ENCODE peak calls at places on chromosomes 2 and 18, in seven cellular contexts. V is H9, S is mesenchymal stem cell, N is IMR-90, U is H1, G is neuronal stem cell, F is trophoblast cell. M is an unnamed sample.

GRCh38 chr2:222040333-222040732 is 258.5 kb downstream of the PAX3 start:
- DNase-seq in V (no peak), S (no peak), N (no peak), U (no peak), G (no peak), F (no peak), M (no peak)

GRCh38 chr18:77517901-77518300 is 268.3 kb downstream of the GALR1 start:
- DNase-seq in V (no peak), S (no peak), N (no peak), U (no peak), G (no peak), F (no peak), M (no peak)

GRCh38 chr2:197661626-197662025 is 13.8 kb downstream of the RFTN2 start:
- DNase-seq in V (no peak), S (no peak), N (no peak), U (no peak), G (no peak), F (no peak), M (peak; percentile 75)

GRCh38 chr18:51196116-51196810 is 1.2 kb downstream of the MEX3C start:
- DNase-seq in V (no peak), S (peak; percentile 34), N (peak; percentile 15), U (no peak), G (peak; percentile 5), F (peak; percentile 11), M (no peak)

GRCh38 chr18:42545825-42546224 is 569.7 kb downstream of the RIT2 start:
- DNase-seq in V (no peak), S (peak; percentile 61), N (peak; percentile 8), U (no peak), G (no peak), F (peak; percentile 37), M (no peak)

GRCh38 chr2:73933194-73933593 is 6.5 kb downstream of the DGUOK start:
- DNase-seq in V (no peak), S (no peak), N (peak; percentile 27), U (no peak), G (no peak), F (no peak), M (no peak)

GRCh38 chr2:218202266-218202665 is 14.7 kb upstream of the ARPC2 start:
- DNase-seq in V (no peak), S (no peak), N (no peak), U (no peak), G (no peak), F (no peak), M (no peak)

GRCh38 chr2:219448099-219448775 is 13.6 kb downstream of the SPEG start:
- DNase-seq in V (peak; percentile 63), S (no peak), N (no peak), U (peak; percentile 75), G (peak; percentile 43), F (peak; percentile 7), M (peak; percentile 67)

GRCh38 chr2:168687314-168687713 is 115.1 kb upstream of the NOSTRIN start:
- DNase-seq in V (no peak), S (peak; percentile 32), N (peak; percentile 2), U (no peak), G (no peak), F (peak; percentile 29), M (peak; percentile 51)

GRCh38 chr2:38528008-38528442 is 74.7 kb downstream of the HNRNPLL start:
- DNase-seq in V (peak; percentile 67), S (peak; percentile 62), N (peak; percentile 69), U (peak; percentile 79), G (no peak), F (peak; percentile 67), M (peak; percentile 69)

GRCh38 chr2:174846218-174846617 is 81.9 kb upstream of the CHRNA1 start:
- DNase-seq in V (no peak), S (peak; percentile 5), N (no peak), U (no peak), G (no peak), F (no peak), M (no peak)

GRCh38 chr18:11310476-11311086 is 161.2 kb upstream of the PIEZO2 start:
- DNase-seq in V (peak; percentile 71), S (peak; percentile 38), N (peak; percentile 49), U (peak; percentile 83), G (peak; percentile 38), F (peak; percentile 66), M (peak; percentile 56)

GRCh38 chr2:237486334-237486818 is 675 bp upstream of the MLPH start:
- DNase-seq in V (no peak), S (peak; percentile 56), N (no peak), U (peak; percentile 65), G (no peak), F (no peak), M (peak; percentile 50)

GRCh38 chr2:179571721-179572120 is 289.7 kb downstream of the ZNF385B start:
- DNase-seq in V (no peak), S (no peak), N (no peak), U (no peak), G (no peak), F (no peak), M (no peak)

GRCh38 chr2:40363631-40364030 is 88.3 kb downstream of the SLC8A1 start:
- DNase-seq in V (no peak), S (peak; percentile 48), N (peak; percentile 40), U (no peak), G (no peak), F (no peak), M (no peak)

GRCh38 chr2:159163935-159164334 is 122.6 kb downstream of the WDSUB1 start:
- DNase-seq in V (no peak), S (no peak), N (no peak), U (no peak), G (no peak), F (no peak), M (no peak)

GRCh38 chr2:173048901-173049661 is 26.6 kb upstream of the MAP3K20 start:
- DNase-seq in V (no peak), S (peak; percentile 97), N (peak; percentile 98), U (no peak), G (no peak), F (peak; percentile 84), M (no peak)

GRCh38 chr18:21444465-21445023 is 156.0 kb downstream of the ESCO1 start:
- DNase-seq in V (peak; percentile 48), S (peak; percentile 66), N (peak; percentile 59), U (no peak), G (peak; percentile 32), F (peak; percentile 66), M (peak; percentile 71)

GRCh38 chr2:52074139-52074719 is 1042.3 kb upstream of the NRXN1 start:
- DNase-seq in V (no peak), S (no peak), N (no peak), U (no peak), G (no peak), F (no peak), M (no peak)

GRCh38 chr2:201228271-201228911 is 31.9 kb upstream of the CASP8 start:
- DNase-seq in V (no peak), S (peak; percentile 60), N (no peak), U (no peak), G (no peak), F (peak; percentile 26), M (peak; percentile 47)

GRCh38 chr2:127762846-127763245 is 48.1 kb downstream of the WDR33 start:
- DNase-seq in V (no peak), S (peak; percentile 64), N (peak; percentile 90), U (no peak), G (no peak), F (no peak), M (no peak)

GRCh38 chr2:217822296-217823252 is 180.2 kb downstream of the TNS1 start:
- DNase-seq in V (peak; percentile 40), S (no peak), N (peak; percentile 28), U (no peak), G (no peak), F (no peak), M (no peak)

GRCh38 chr2:132489150-132489549 is 72.5 kb downstream of the GPR39 start:
- DNase-seq in V (peak; percentile 82), S (peak; percentile 22), N (peak; percentile 5), U (peak; percentile 86), G (peak; percentile 61), F (no peak), M (peak; percentile 76)

GRCh38 chr2:86292571-86293515 is 44.6 kb downstream of the REEP1 start:
- DNase-seq in V (no peak), S (no peak), N (no peak), U (no peak), G (no peak), F (no peak), M (no peak)
- H3K18ac ChIP-seq in V (no peak overlapping the region), S (no peak overlapping the region), N (no peak overlapping the region), U (no peak overlapping the region), G (no peak overlapping the region), F (no peak overlapping the region), M (no peak overlapping the region)

DNA sequence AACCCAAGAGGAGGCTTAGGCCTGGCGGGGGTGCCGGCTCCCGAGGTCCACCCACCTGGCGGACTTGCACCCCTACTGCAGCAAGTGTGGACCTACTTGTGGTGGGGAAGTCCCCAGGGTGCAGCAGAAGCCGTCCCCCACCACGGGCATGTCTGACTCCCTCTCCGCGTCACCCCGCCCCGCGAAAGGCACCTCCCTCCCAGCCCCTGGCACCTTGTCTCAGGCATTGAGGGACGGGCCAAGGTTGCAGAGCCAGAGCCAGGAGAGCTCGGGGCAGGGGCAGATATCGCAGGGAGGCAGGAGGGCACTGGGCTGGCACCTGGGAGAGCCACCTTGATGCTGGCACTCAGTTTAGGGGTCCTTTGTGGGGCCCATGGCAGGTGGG is 19.0 kb downstream of the CROCC2 start:
- DNase-seq in V (peak; percentile 28), S (no peak), N (no peak), U (peak; percentile 57), G (no peak), F (no peak), M (no peak)
- H3K79me1 ChIP-seq in V (no peaks in the 10 kb centered on the region), S (no peaks in the 10 kb centered on the region), N (no peaks in the 10 kb centered on the region), U (no peaks in the 10 kb centered on the region), G (peaks cover 2% of the 10 kb centered on the region), F (no peaks in the 10 kb centered on the region), M (no peaks in the 10 kb centered on the region)

DNA sequence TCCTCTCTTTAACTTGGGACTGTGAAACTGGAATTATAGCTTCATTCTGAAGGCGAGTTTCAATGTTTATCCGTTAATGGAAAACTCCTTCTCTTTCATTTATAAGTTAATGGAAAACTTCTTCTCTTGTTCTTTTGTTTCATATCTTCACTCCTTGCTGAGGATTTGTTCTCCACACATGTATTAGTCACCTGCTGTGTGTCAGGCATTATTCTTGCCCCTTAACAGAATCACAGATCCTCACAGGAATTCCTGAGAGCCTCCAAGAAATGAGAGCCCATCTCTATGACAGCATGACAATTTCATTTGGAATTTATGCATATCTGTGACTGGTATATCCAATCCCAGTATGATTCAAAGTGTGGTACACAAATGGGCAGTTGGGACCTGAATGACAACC is 545.8 kb downstream of the BCL11A start:
- DNase-seq in V (no peak), S (no peak), N (no peak), U (no peak), G (no peak), F (no peak), M (peak; percentile 25)
- H2BK120ac ChIP-seq in V (no peak overlapping the region), S (no peak overlapping the region), N (no peak overlapping the region), U (no peak overlapping the region), G (no peak overlapping the region), F (no peak overlapping the region), M (no peak overlapping the region)

GRCh38 chr2:102792538-102793208 is 30.8 kb downstream of the TMEM182 start:
- DNase-seq in V (no peak), S (no peak), N (no peak), U (no peak), G (no peak), F (no peak), M (no peak)
- H3K18ac ChIP-seq in V (no peak overlapping the region), S (no peak overlapping the region), N (no peak overlapping the region), U (no peak overlapping the region), G (no peak overlapping the region), F (no peak overlapping the region), M (no peak overlapping the region)

DNA sequence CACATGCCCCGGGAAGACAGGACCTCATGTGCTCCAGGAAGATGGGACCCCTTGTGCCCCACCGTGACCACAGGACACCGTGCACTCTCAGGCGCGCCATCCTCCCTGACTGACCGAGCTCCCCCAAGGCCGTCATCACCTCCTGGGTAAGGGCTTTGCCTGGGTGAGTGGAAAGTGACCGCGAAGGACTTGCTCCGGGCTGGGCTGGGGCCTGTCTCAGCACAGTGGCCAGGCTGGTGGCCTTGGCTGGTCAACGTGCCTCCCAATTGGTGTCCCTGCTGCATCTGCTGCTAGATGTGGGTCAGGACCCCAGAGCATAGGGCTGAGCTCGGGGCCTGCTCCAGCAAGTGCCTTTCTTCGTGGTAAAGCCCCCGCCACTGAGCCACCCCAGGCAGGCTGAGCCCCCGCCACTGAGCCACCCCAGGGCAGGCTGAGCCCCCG is 69.7 kb upstream of the CTDP1 start:
- DNase-seq in V (no peak), S (no peak), N (no peak), U (peak; percentile 40), G (no peak), F (no peak), M (no peak)
- H3K79me1 ChIP-seq in V (no peaks in the 10 kb centered on the region), S (no peaks in the 10 kb centered on the region), N (no peaks in the 10 kb centered on the region), U (no peaks in the 10 kb centered on the region), G (peaks cover 2% of the 10 kb centered on the region), F (no peaks in the 10 kb centered on the region), M (no peaks in the 10 kb centered on the region)

M was measured in mesendoderm.